ENCODE peak calls at places on chromosomes 5 and 9, in ten cellular contexts. A is stimulated activated CD8-positive, alpha-beta memory T cell treated with anti-CD3 and anti-CD28 coated beads, Interleukin-7, amount 100 ng/mL, for 24 hours; G is dermis microvascular lymphatic vessel endothelial cell; S is GM23248; V is cardiac muscle cell; Y is GM12865; E is choroid plexus epithelial cell; F is IMR-90; O is SK-MEL-5; T is fibroblast of pulmonary artery. Q is an unnamed sample.

GRCh38 chr5:16617272-16617973 is 626 bp upstream of the RETREG1 start:
- DNase-seq in E (no peak), A (no peak), S (no peak), F (no peak), Y (no peak), O (no peak), T (no peak), V (no peak), G (no peak), Q (no peak)

GRCh38 chr9:114183006-114183405 is 27.7 kb downstream of the COL27A1 start:
- DNase-seq in O (no peak), A (no peak), S (no peak), T (no peak), G (no peak), F (no peak), Y (no peak), V (no peak), E (no peak), Q (no peak)

GRCh38 chr9:15176821-15177220 is 130.2 kb downstream of the TTC39B start:
- DNase-seq in A (no peak), F (no peak), Y (no peak), O (peak; percentile 43), T (no peak), E (no peak), S (no peak), V (no peak), G (no peak), Q (no peak)

GRCh38 chr5:140554454-140554853 is 2.8 kb downstream of the SRA1 start:
- DNase-seq in V (no peak), S (peak; percentile 77), T (peak; percentile 68), A (no peak), E (peak; percentile 79), G (no peak), O (no peak), F (peak; percentile 83), Y (no peak), Q (no peak)

GRCh38 chr5:124701873-124702272 is 44.6 kb downstream of the ZNF608 start:
- DNase-seq in T (no peak), V (no peak), E (no peak), A (no peak), G (no peak), F (no peak), O (no peak), Y (peak; percentile 39), S (no peak), Q (no peak)

GRCh38 chr5:171630047-171630669 is 155.5 kb upstream of the SMIM23 start:
- DNase-seq in V (peak; percentile 86), E (peak; percentile 65), A (no peak), Y (no peak), G (peak; percentile 69), F (peak; percentile 52), O (peak; percentile 59), S (peak; percentile 72), T (peak; percentile 46), Q (no peak)

GRCh38 chr5:38208782-38209378 is 49.5 kb upstream of the EGFLAM start:
- DNase-seq in F (peak; percentile 31), V (peak; percentile 64), O (peak; percentile 78), T (peak; percentile 51), G (peak; percentile 54), S (peak; percentile 71), Y (peak; percentile 34), E (peak; percentile 77), A (no peak), Q (no peak)

GRCh38 chr9:124351672-124352468 is 63.4 kb downstream of the PSMB7 start:
- DNase-seq in E (no peak), G (no peak), S (no peak), T (no peak), O (no peak), V (no peak), A (no peak), Y (no peak), F (no peak), Q (no peak)

GRCh38 chr9:22529426-22530199 is 83.0 kb downstream of the DMRTA1 start:
- DNase-seq in F (no peak), T (no peak), S (peak; percentile 48), Y (no peak), V (no peak), G (no peak), O (no peak), E (peak; percentile 1), A (no peak), Q (no peak)

GRCh38 chr9:13268469-13268868 is 11.0 kb downstream of the MPDZ start:
- DNase-seq in V (no peak), S (peak; percentile 30), Y (no peak), E (peak; percentile 77), T (peak; percentile 75), O (peak; percentile 4), F (peak; percentile 56), G (peak; percentile 81), A (no peak), Q (no peak)

GRCh38 chr9:98958271-98958989 is 14.7 kb downstream of the COL15A1 start:
- DNase-seq in T (peak; percentile 56), A (no peak), F (peak; percentile 98), E (peak; percentile 67), S (peak; percentile 95), G (no peak), V (no peak), Y (no peak), O (no peak), Q (no peak)

Q was measured in vagina.